ENCODE peak calls at places on chromosomes 6 and 20, in seven cellular contexts. V is hippocampal formation; R is lung; P is activated CD8-positive, alpha-beta memory T cell treated with anti-CD3 and anti-CD28 coated beads, Interleukin-2, amount 50 U/mL, for 4 hours; J is left lung; F is stimulated activated naive CD4-positive, alpha-beta T cell treated with Interleukin-2 at 50 U/mL for 16 hours; Y is dorsolateral prefrontal cortex. Z is an unnamed sample.

GRCh38 chr20:44491635-44492395 is 16.1 kb downstream of the TTPAL start:
- DNase-seq in V (no peak), R (no peak), P (no peak), J (no peak), F (no peak), Y (no peak), Z (no peak)

GRCh38 chr6:1917628-1918371 is 308.1 kb downstream of the FOXC1 start:
- DNase-seq in V (no peak), R (no peak), P (no peak), J (no peak), F (peak), Y (no peak), Z (peak)

GRCh38 chr6:30555428-30556005 is 772 bp downstream of the GNL1 start:
- DNase-seq in V (peak), R (peak), P (no peak), J (peak), F (no peak), Y (no peak), Z (no peak)

GRCh38 chr6:54248994-54249393 is 59.2 kb upstream of the TINAG start:
- DNase-seq in V (no peak), R (no peak), P (no peak), J (no peak), F (no peak), Y (no peak), Z (no peak)

GRCh38 chr6:104095661-104096416 is 763.9 kb downstream of the HACE1 start:
- DNase-seq in V (no peak), R (no peak), P (no peak), J (no peak), F (no peak), Y (no peak), Z (no peak)

GRCh38 chr20:50824137-50824536 is 29.3 kb downstream of the BCAS4 start:
- DNase-seq in V (no peak), R (peak), P (no peak), J (no peak), F (no peak), Y (no peak), Z (no peak)

GRCh38 chr6:167045828-167046580 is 46.8 kb downstream of the CEP43 start:
- DNase-seq in V (no peak), R (no peak), P (no peak), J (no peak), F (no peak), Y (no peak), Z (no peak)

GRCh38 chr6:30780642-30780920 is 36.2 kb upstream of the IER3 start:
- DNase-seq in V (no peak), R (no peak), P (no peak), J (no peak), F (no peak), Y (no peak), Z (no peak)

GRCh38 chr20:6956056-6956455 is 188.6 kb downstream of the BMP2 start:
- DNase-seq in V (no peak), R (no peak), P (no peak), J (no peak), F (no peak), Y (no peak), Z (no peak)

GRCh38 chr6:34360556-34360955 is 31.9 kb downstream of the NUDT3 start:
- DNase-seq in V (no peak), R (no peak), P (no peak), J (no peak), F (no peak), Y (no peak), Z (no peak)

GRCh38 chr6:150156460-150156859 is 13.6 kb downstream of the PPP1R14C start:
- DNase-seq in V (no peak), R (no peak), P (no peak), J (no peak), F (no peak), Y (no peak), Z (no peak)

GRCh38 chr6:150514806-150515362 is 84.8 kb upstream of the PLEKHG1 start:
- DNase-seq in V (no peak), R (no peak), P (no peak), J (no peak), F (no peak), Y (no peak), Z (no peak)

GRCh38 chr20:21512634-21513180 is 1.2 kb downstream of the NKX2-2 start:
- DNase-seq in V (peak), R (no peak), P (no peak), J (peak), F (no peak), Y (no peak), Z (no peak)

GRCh38 chr20:57429579-57430202 is 38.5 kb downstream of the RBM38 start:
- DNase-seq in V (no peak), R (no peak), P (no peak), J (peak), F (no peak), Y (no peak), Z (no peak)

GRCh38 chr6:7050911-7051779 is 56.6 kb upstream of the RREB1 start:
- DNase-seq in V (no peak), R (peak), P (no peak), J (peak), F (peak), Y (no peak), Z (peak)

GRCh38 chr6:10529231-10529801 is 8.2 kb downstream of the GCNT2 start:
- DNase-seq in V (no peak), R (peak), P (no peak), J (no peak), F (no peak), Y (no peak), Z (no peak)

GRCh38 chr6:165049362-165049761 is 260.0 kb downstream of the C6orf118 start:
- DNase-seq in V (peak), R (no peak), P (no peak), J (no peak), F (no peak), Y (no peak), Z (peak)

GRCh38 chr6:27871919-27872633 is 40.1 kb downstream of the OR2B2 start:
- DNase-seq in V (peak), R (peak), P (peak), J (peak), F (peak), Y (no peak), Z (peak)

GRCh38 chr6:139291813-139292619 is at the start of gene TXLNB:
- DNase-seq in V (no peak), R (peak), P (peak), J (peak), F (peak), Y (no peak), Z (peak)

GRCh38 chr6:156564128-156564806 is 212.9 kb upstream of the ARID1B start:
- DNase-seq in V (peak), R (peak), P (peak), J (peak), F (peak), Y (peak), Z (peak)

GRCh38 chr20:4961746-4962145 is 39.6 kb downstream of the SLC23A2 start:
- DNase-seq in V (no peak), R (no peak), P (peak), J (no peak), F (no peak), Y (no peak), Z (no peak)

GRCh38 chr6:53673138-53673801 is 7.7 kb upstream of the KLHL31 start:
- DNase-seq in V (no peak), R (no peak), P (no peak), J (no peak), F (no peak), Y (no peak), Z (no peak)

GRCh38 chr6:45933855-45934254 is 81.8 kb downstream of the CLIC5 start:
- DNase-seq in V (no peak), R (no peak), P (no peak), J (no peak), F (no peak), Y (no peak), Z (no peak)

GRCh38 chr20:25285091-25285647 is 37.3 kb downstream of the PYGB start:
- DNase-seq in V (no peak), R (no peak), P (peak), J (peak), F (no peak), Y (peak), Z (no peak)

GRCh38 chr6:1626481-1626880 is 16.8 kb downstream of the FOXC1 start:
- DNase-seq in V (no peak), R (no peak), P (no peak), J (no peak), F (no peak), Y (no peak), Z (no peak)

GRCh38 chr6:30483677-30484279 is 5.5 kb upstream of the HLA-E start:
- DNase-seq in V (no peak), R (no peak), P (no peak), J (no peak), F (no peak), Y (no peak), Z (no peak)

GRCh38 chr6:86456786-86457185 is 480.5 kb upstream of the HTR1E start:
- DNase-seq in V (no peak), R (no peak), P (no peak), J (no peak), F (no peak), Y (no peak), Z (no peak)

GRCh38 chr6:2848851-2849250 is 7.2 kb upstream of the SERPINB1 start:
- DNase-seq in V (no peak), R (no peak), P (peak), J (no peak), F (peak), Y (no peak), Z (peak)

GRCh38 chr6:113594726-113595125 is 262.4 kb upstream of the MARCKS start:
- DNase-seq in V (no peak), R (no peak), P (no peak), J (no peak), F (no peak), Y (no peak), Z (no peak)

GRCh38 chr6:133369755-133370154 is 128.6 kb downstream of the EYA4 start:
- DNase-seq in V (no peak), R (no peak), P (no peak), J (no peak), F (no peak), Y (no peak), Z (no peak)

GRCh38 chr20:40897177-40897700 is 131.4 kb upstream of the TOP1 start:
- DNase-seq in V (no peak), R (no peak), P (no peak), J (no peak), F (no peak), Y (no peak), Z (no peak)

GRCh38 chr6:112694986-112695385 is 347.9 kb downstream of the RFPL4B start:
- DNase-seq in V (no peak), R (no peak), P (no peak), J (no peak), F (no peak), Y (no peak), Z (no peak)

GRCh38 chr6:87820343-87820984 is 118.4 kb upstream of the AKIRIN2 start:
- DNase-seq in V (no peak), R (no peak), P (no peak), J (no peak), F (no peak), Y (no peak), Z (no peak)

GRCh38 chr6:37141291-37142046 is 28.5 kb upstream of the PIM1 start:
- DNase-seq in V (no peak), R (no peak), P (no peak), J (no peak), F (no peak), Y (no peak), Z (no peak)

GRCh38 chr6:119110601-119111548 is 32.4 kb upstream of the FAM184A start:
- DNase-seq in V (no peak), R (peak), P (peak), J (no peak), F (peak), Y (no peak), Z (peak)

GRCh38 chr6:106995640-106996039 is 21.1 kb upstream of the CD24 start:
- DNase-seq in V (no peak), R (no peak), P (no peak), J (no peak), F (no peak), Y (no peak), Z (no peak)

GRCh38 chr6:33981421-33981820 is 164.5 kb downstream of the GRM4 start:
- DNase-seq in V (no peak), R (no peak), P (peak), J (no peak), F (no peak), Y (no peak), Z (no peak)

GRCh38 chr6:4970739-4971395 is 33.0 kb downstream of the RPP40 start:
- DNase-seq in V (no peak), R (peak), P (no peak), J (no peak), F (no peak), Y (no peak), Z (no peak)

Z was measured in stimulated activated CD4-positive, alpha-beta T cell treated with anti-CD3 and anti-CD28 coated beads, Interleukin-2, amount 100 ng/mL, for 24 hours.